ENCODE peak calls at places on chromosomes 7 and 10, in four cellular contexts. Z is transverse colon, N is H1, L is stomach. F is an unnamed sample.

GRCh38 chr10:17835688-17836087 is 26.5 kb downstream of the MRC1 start:
- DNase-seq in Z (no peak), N (peak; percentile 36), L (no peak), F (no peak)

GRCh38 chr10:130559213-130559944 is 423.2 kb downstream of the GLRX3 start:
- DNase-seq in Z (no peak), N (no peak), L (no peak), F (no peak)

GRCh38 chr10:125060851-125061556 is 99.4 kb downstream of the CTBP2 start:
- DNase-seq in Z (peak; percentile 89), N (peak; percentile 34), L (peak; percentile 88), F (peak; percentile 85)

GRCh38 chr7:96321041-96321669 is 743 bp downstream of the SLC25A13 start:
- DNase-seq in Z (peak; percentile 90), N (no peak), L (peak; percentile 88), F (peak; percentile 87)

GRCh38 chr7:135253851-135254815 is 20.5 kb downstream of the STRA8 start:
- DNase-seq in Z (peak; percentile 38), N (no peak), L (peak; percentile 43), F (peak; percentile 69)

GRCh38 chr10:47035447-47036337 is 124.5 kb downstream of the PTPN20 start:
- DNase-seq in Z (no peak), N (no peak), L (no peak), F (peak; percentile 33)

GRCh38 chr7:20331231-20331880 is 656 bp downstream of the ITGB8 start:
- DNase-seq in Z (peak; percentile 57), N (no peak), L (peak; percentile 53), F (peak; percentile 37)

GRCh38 chr10:98446121-98446655 is 547 bp downstream of the HPS1 start:
- DNase-seq in Z (peak; percentile 46), N (no peak), L (peak; percentile 35), F (peak; percentile 62)

GRCh38 chr7:99374121-99375064 is at the start of gene ARPC1B:
- DNase-seq in Z (peak; percentile 88), N (no peak), L (peak; percentile 87), F (peak; percentile 90)

GRCh38 chr10:119131512-119132240 is 27.8 kb downstream of the DENND10 start:
- DNase-seq in Z (no peak), N (no peak), L (no peak), F (no peak)

GRCh38 chr10:34816067-34817002 is 1.2 kb upstream of the PARD3 start:
- DNase-seq in Z (peak; percentile 36), N (no peak), L (no peak), F (no peak)

GRCh38 chr10:55374060-55374459 is 573.0 kb upstream of the PCDH15 start:
- DNase-seq in Z (no peak), N (no peak), L (no peak), F (no peak)

GRCh38 chr7:152140067-152140466 is 114.6 kb downstream of the GALNT11 start:
- DNase-seq in Z (no peak), N (no peak), L (no peak), F (no peak)
- TF ChIP-seq CTCF in Z (no peak), N (no peak), L (no peak), F (no peak)

GRCh38 chr7:44681645-44682044 is 67.0 kb upstream of the ZMIZ2 start:
- DNase-seq in Z (no peak), N (no peak), L (no peak), F (peak; percentile 22)

GRCh38 chr7:44678096-44678467 is 70.6 kb upstream of the ZMIZ2 start:
- DNase-seq in Z (no peak), N (no peak), L (no peak), F (no peak)

GRCh38 chr7:44676776-44677175 is 70.3 kb downstream of the OGDH start:
- DNase-seq in Z (no peak), N (no peak), L (no peak), F (no peak)

GRCh38 chr7:44674381-44674780 is 68.0 kb downstream of the OGDH start:
- DNase-seq in Z (no peak), N (no peak), L (no peak), F (no peak)

DNA sequence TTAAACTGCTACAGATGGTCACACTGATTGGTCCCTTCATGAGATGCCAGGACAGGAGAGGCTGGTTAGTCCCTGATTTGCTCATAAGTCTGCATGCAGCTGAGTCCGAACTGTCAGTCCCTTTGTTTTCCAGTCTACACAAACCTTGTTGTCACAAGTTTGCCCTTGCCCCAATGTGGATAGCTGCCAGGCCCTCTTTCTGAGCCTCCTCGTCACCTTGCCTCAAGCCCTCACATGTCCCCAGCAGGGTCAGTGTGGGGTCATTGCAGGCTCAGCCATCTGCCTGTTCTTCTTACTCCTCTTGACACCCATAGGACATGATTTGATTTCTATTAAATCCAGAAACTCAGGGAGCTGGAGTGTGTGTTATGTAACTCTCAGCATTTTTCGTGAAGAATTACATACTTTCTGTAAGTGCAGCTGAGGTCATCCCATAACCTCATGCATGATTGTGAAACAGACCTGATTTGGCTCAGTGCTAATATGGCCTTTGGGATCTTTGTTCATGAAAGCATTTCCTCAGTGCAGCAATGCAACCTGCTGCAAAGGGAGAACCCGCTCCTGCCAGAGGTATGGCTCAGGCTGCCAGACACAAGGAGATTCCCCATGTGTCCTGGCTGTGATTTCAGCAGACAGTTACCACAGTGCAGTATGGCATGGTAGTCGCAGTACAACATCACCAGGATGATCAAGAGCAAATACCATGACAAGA is 70.0 kb upstream of the ZMIZ2 start:
- DNase-seq in Z (no peak), N (no peak), L (no peak), F (peak; percentile 83)
- H3K4me3 ChIP-seq in Z (no peak overlapping the region), N (no peak overlapping the region), L (no peak overlapping the region), F (no peak overlapping the region)

DNA sequence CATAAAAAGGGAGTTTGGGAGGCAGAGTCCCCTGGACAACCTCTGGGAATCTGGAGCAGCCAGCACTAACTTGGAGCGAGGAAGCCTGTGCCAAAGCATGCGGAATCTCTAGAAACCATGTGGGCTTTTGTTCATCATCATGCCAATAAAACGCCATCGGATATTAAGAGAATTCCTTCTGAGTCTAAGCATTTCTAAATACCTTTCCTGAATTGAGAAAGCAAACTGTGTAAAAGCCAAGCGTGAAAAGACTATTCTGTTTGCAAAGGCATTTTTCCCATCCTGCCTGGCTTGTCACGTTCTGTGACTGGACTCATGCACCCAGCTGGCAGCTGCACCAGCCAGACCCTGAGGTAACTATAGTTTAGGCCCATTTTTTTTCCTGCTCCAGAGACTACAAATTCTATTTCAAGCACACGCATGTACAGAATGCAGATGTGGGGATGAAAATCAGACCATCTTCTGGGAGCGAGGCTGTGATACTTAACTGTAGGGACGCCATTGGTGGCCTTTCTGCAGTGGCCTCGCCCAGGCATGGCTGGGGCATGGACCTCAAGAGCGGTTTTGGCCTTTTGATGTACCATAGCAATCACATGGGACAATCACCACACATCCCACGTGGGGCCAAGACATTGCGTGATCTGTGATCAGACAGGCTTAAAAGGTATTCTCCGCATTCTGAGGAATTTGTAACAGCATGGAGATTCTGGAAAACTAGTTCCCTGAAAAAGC is 218.9 kb downstream of the KIAA1217 start:
- DNase-seq in Z (no peak), N (no peak), L (peak; percentile 36), F (peak; percentile 82)
- H3K27ac ChIP-seq in Z (no peak overlapping the region), N (no peak overlapping the region), L (no peak overlapping the region), F (peak overlapping the region; percentile 60)

GRCh38 chr10:121753726-121754476 is 155.7 kb upstream of the FGFR2 start:
- DNase-seq in Z (no peak), N (no peak), L (no peak), F (no peak)
- TF ChIP-seq CTCF in Z (no peak), N (peak; percentile 47), L (no peak), F (peak; percentile 17)

GRCh38 chr7:435518-436366 is 83.9 kb downstream of the PDGFA start:
- DNase-seq in Z (peak; percentile 81), N (no peak), L (peak; percentile 91), F (no peak)
- H3K4me3 ChIP-seq in Z (no peak overlapping the region), N (no peak overlapping the region), L (peak overlapping the region; percentile 24), F (no peak overlapping the region)

F was measured in right lobe of liver.